ENCODE peak calls at places on chromosomes 5 and 9, in seven cellular contexts. M is stimulated activated CD4-positive, alpha-beta T cell treated with anti-CD3 and anti-CD28 coated beads, Interleukin-4, amount 100 ng/mL, for 1 hour; K is renal cortical epithelial cell; C is activated naive CD8-positive, alpha-beta T cell treated with anti-CD3 and anti-CD28 coated beads, Interleukin-2, amount 50 U/mL, for 24 hours; E is ACHN; N is T-cell; G is epithelial cell of esophagus. R is an unnamed sample.

GRCh38 chr9:20041717-20042116 is 252.9 kb upstream of the SLC24A2 start:
- DNase-seq in M (no peak), K (no peak), C (no peak), E (no peak), N (no peak), G (no peak), R (no peak)

GRCh38 chr5:175859916-175860315 is 11.5 kb upstream of the CPLX2 start:
- DNase-seq in M (no peak), K (no peak), C (no peak), E (no peak), N (no peak), G (no peak), R (no peak)

GRCh38 chr9:123883634-123884033 is 46.3 kb downstream of the DENND1A start:
- DNase-seq in M (no peak), K (no peak), C (no peak), E (no peak), N (no peak), G (peak), R (no peak)

GRCh38 chr9:124780757-124781151 is 3.8 kb downstream of the OLFML2A start:
- DNase-seq in M (no peak), K (no peak), C (no peak), E (no peak), N (no peak), G (no peak), R (no peak)

GRCh38 chr5:90747175-90747574 is 188.6 kb downstream of the ADGRV1 start:
- DNase-seq in M (no peak), K (peak), C (no peak), E (peak), N (no peak), G (peak), R (no peak)

GRCh38 chr5:9094582-9094981 is 451.3 kb downstream of the SEMA5A start:
- DNase-seq in M (no peak), K (no peak), C (no peak), E (no peak), N (no peak), G (no peak), R (no peak)

GRCh38 chr5:15645376-15645775 is 145.4 kb downstream of the FBXL7 start:
- DNase-seq in M (no peak), K (no peak), C (no peak), E (no peak), N (no peak), G (peak), R (peak)

GRCh38 chr9:93336720-93337119 is 114.8 kb upstream of the FAM120A start:
- DNase-seq in M (no peak), K (no peak), C (no peak), E (no peak), N (no peak), G (no peak), R (no peak)

GRCh38 chr9:17942498-17942897 is 363.6 kb downstream of the SH3GL2 start:
- DNase-seq in M (no peak), K (no peak), C (no peak), E (no peak), N (no peak), G (no peak), R (no peak)

GRCh38 chr5:107831612-107832395 is 161.1 kb upstream of the EFNA5 start:
- DNase-seq in M (no peak), K (no peak), C (no peak), E (no peak), N (no peak), G (no peak), R (no peak)